ENCODE peak calls at places on chromosomes 3 and 15, in five cellular contexts. One of them, this sample, is unnamed.

GRCh38 chr15:69377137-69377536 is 37.0 kb upstream of the KIF23 start:
- DNase-seq in neural crest cell: no peak
- DNase-seq in cardiac fibroblast: no peak
- DNase-seq in GM13977: no peak
- DNase-seq in bronchial epithelial cell: no peak
- DNase-seq in this sample: no peak

GRCh38 chr3:65837604-65838003 is 201.1 kb downstream of the MAGI1 start:
- DNase-seq in neural crest cell: no peak
- DNase-seq in cardiac fibroblast: no peak
- DNase-seq in GM13977: no peak
- DNase-seq in bronchial epithelial cell: no peak
- DNase-seq in this sample: no peak

GRCh38 chr3:45921158-45922038 is 21.9 kb upstream of the CXCR6 start:
- DNase-seq in neural crest cell: no peak
- DNase-seq in cardiac fibroblast: no peak
- DNase-seq in GM13977: no peak
- DNase-seq in bronchial epithelial cell: no peak
- DNase-seq in this sample: no peak

GRCh38 chr15:76393614-76394013 is 57.0 kb downstream of the ISL2 start:
- DNase-seq in neural crest cell: no peak
- DNase-seq in cardiac fibroblast: peak; percentile 6
- DNase-seq in GM13977: no peak
- DNase-seq in bronchial epithelial cell: peak; percentile 14
- DNase-seq in this sample: no peak

GRCh38 chr3:148372476-148372875 is 325.2 kb upstream of the AGTR1 start:
- DNase-seq in neural crest cell: no peak
- DNase-seq in cardiac fibroblast: no peak
- DNase-seq in GM13977: no peak
- DNase-seq in bronchial epithelial cell: peak; percentile 42
- DNase-seq in this sample: no peak

GRCh38 chr3:75342425-75342824 is 321.7 kb upstream of the FRG2C start:
- DNase-seq in neural crest cell: no peak
- DNase-seq in cardiac fibroblast: no peak
- DNase-seq in GM13977: no peak
- DNase-seq in bronchial epithelial cell: no peak
- DNase-seq in this sample: no peak

GRCh38 chr3:161171639-161172552 is 49.2 kb upstream of the NMD3 start:
- DNase-seq in neural crest cell: no peak
- DNase-seq in cardiac fibroblast: peak; percentile 47
- DNase-seq in GM13977: no peak
- DNase-seq in bronchial epithelial cell: peak; percentile 20
- DNase-seq in this sample: no peak

GRCh38 chr3:120604784-120605183 is 8.6 kb downstream of the NDUFB4 start:
- DNase-seq in neural crest cell: no peak
- DNase-seq in cardiac fibroblast: no peak
- DNase-seq in GM13977: no peak
- DNase-seq in bronchial epithelial cell: no peak
- DNase-seq in this sample: no peak

GRCh38 chr15:78247895-78248294 is 13.5 kb upstream of the ACSBG1 start:
- DNase-seq in neural crest cell: no peak
- DNase-seq in cardiac fibroblast: no peak
- DNase-seq in GM13977: no peak
- DNase-seq in bronchial epithelial cell: no peak
- DNase-seq in this sample: no peak

GRCh38 chr15:77659350-77660321 is 26.9 kb upstream of the LINGO1 start:
- DNase-seq in neural crest cell: peak; percentile 56
- DNase-seq in cardiac fibroblast: peak; percentile 63
- DNase-seq in GM13977: peak; percentile 79
- DNase-seq in bronchial epithelial cell: peak; percentile 28
- DNase-seq in this sample: peak; percentile 76

GRCh38 chr3:24401090-24401810 is 93.4 kb downstream of the THRB start:
- DNase-seq in neural crest cell: no peak
- DNase-seq in cardiac fibroblast: peak; percentile 34
- DNase-seq in GM13977: no peak
- DNase-seq in bronchial epithelial cell: no peak
- DNase-seq in this sample: no peak

GRCh38 chr3:189641776-189642175 is 10.6 kb downstream of the TP63 start:
- DNase-seq in neural crest cell: no peak
- DNase-seq in cardiac fibroblast: no peak
- DNase-seq in GM13977: no peak
- DNase-seq in bronchial epithelial cell: peak; percentile 87
- DNase-seq in this sample: no peak

GRCh38 chr3:81929697-81930096 is 168.3 kb upstream of the GBE1 start:
- DNase-seq in neural crest cell: no peak
- DNase-seq in cardiac fibroblast: no peak
- DNase-seq in GM13977: no peak
- DNase-seq in bronchial epithelial cell: no peak
- DNase-seq in this sample: no peak

GRCh38 chr15:39787479-39787878 is 4.8 kb upstream of the FSIP1 start:
- DNase-seq in neural crest cell: no peak
- DNase-seq in cardiac fibroblast: peak; percentile 51
- DNase-seq in GM13977: no peak
- DNase-seq in bronchial epithelial cell: no peak
- DNase-seq in this sample: no peak

GRCh38 chr3:124768812-124769211 is 38.6 kb downstream of the UMPS start:
- DNase-seq in neural crest cell: no peak
- DNase-seq in cardiac fibroblast: no peak
- DNase-seq in GM13977: peak; percentile 73
- DNase-seq in bronchial epithelial cell: peak; percentile 22
- DNase-seq in this sample: peak; percentile 20
- TF ChIP-seq CTCF in neural crest cell: no peak
- TF ChIP-seq CTCF in cardiac fibroblast: peak; percentile 28
- TF ChIP-seq CTCF in GM13977: peak; percentile 66
- TF ChIP-seq CTCF in bronchial epithelial cell: peak; percentile 48
- TF ChIP-seq CTCF in this sample: no peak

DNA sequence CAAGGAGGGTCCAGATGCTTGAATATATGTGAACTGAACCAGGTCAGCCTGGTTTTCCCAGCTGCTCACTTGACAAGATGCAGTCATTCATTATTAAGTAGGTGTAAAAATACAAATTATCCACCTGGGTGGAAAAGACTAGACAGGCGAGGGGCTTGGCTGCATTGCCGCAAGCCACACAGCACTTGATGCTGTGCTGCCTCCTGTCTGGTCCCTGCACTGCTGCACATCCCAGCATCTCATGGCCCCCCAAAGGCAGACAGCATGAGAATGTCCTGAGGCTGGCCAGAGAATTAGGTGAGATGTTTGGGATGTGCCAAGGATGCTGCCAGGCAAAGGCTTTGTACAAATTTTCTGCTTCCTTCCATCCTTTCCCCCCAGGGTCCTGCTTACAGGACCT is 115.0 kb downstream of the NTRK3 start:
- DNase-seq in neural crest cell: no peak
- DNase-seq in cardiac fibroblast: no peak
- DNase-seq in GM13977: no peak
- DNase-seq in bronchial epithelial cell: no peak
- DNase-seq in this sample: peak; percentile 10
- TF ChIP-seq CTCF in neural crest cell: no peak
- TF ChIP-seq CTCF in cardiac fibroblast: no peak
- TF ChIP-seq CTCF in GM13977: no peak
- TF ChIP-seq CTCF in bronchial epithelial cell: no peak
- TF ChIP-seq CTCF in this sample: no peak

GRCh38 chr3:138833908-138834358 is 795 bp downstream of the PIK3CB start:
- DNase-seq in neural crest cell: no peak
- DNase-seq in cardiac fibroblast: peak; percentile 25
- DNase-seq in GM13977: peak; percentile 45
- DNase-seq in bronchial epithelial cell: peak; percentile 29
- DNase-seq in this sample: peak; percentile 12
- TF ChIP-seq CTCF in neural crest cell: no peak
- TF ChIP-seq CTCF in cardiac fibroblast: no peak
- TF ChIP-seq CTCF in GM13977: no peak
- TF ChIP-seq CTCF in bronchial epithelial cell: no peak
- TF ChIP-seq CTCF in this sample: no peak

GRCh38 chr3:162780313-162780712 is 1283.7 kb downstream of the OTOL1 start:
- DNase-seq in neural crest cell: no peak
- DNase-seq in cardiac fibroblast: no peak
- DNase-seq in GM13977: no peak
- DNase-seq in bronchial epithelial cell: no peak
- DNase-seq in this sample: no peak
- TF ChIP-seq CTCF in neural crest cell: no peak
- TF ChIP-seq CTCF in cardiac fibroblast: no peak
- TF ChIP-seq CTCF in GM13977: no peak
- TF ChIP-seq CTCF in bronchial epithelial cell: no peak
- TF ChIP-seq CTCF in this sample: no peak

DNA sequence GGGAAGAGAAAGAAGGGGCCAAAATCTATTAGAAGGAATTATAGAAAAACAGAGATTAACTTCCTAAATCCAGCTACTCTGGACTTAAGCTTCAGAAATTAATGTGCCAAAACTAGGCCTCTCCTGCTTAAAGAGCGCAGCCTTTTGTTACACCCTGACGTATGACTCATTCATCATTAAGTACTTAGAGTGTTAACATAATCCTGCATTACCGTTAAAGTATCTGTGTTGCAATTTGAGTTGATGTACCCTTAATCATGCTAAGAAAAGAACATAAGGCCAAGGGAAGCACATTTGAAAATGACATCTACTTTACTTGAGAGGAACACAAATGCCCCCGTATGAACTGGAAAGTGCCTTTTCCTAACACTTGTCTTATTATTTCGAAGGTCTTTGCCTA is 7.9 kb downstream of the HTR3D start:
- DNase-seq in neural crest cell: no peak
- DNase-seq in cardiac fibroblast: no peak
- DNase-seq in GM13977: no peak
- DNase-seq in bronchial epithelial cell: peak; percentile 92
- DNase-seq in this sample: no peak
- TF ChIP-seq CTCF in neural crest cell: no peak
- TF ChIP-seq CTCF in cardiac fibroblast: no peak
- TF ChIP-seq CTCF in GM13977: no peak
- TF ChIP-seq CTCF in bronchial epithelial cell: no peak
- TF ChIP-seq CTCF in this sample: no peak

GRCh38 chr3:153901152-153901551 is 220.0 kb upstream of the ARHGEF26 start:
- DNase-seq in neural crest cell: no peak
- DNase-seq in cardiac fibroblast: peak; percentile 9
- DNase-seq in GM13977: no peak
- DNase-seq in bronchial epithelial cell: no peak
- DNase-seq in this sample: no peak
- TF ChIP-seq CTCF in neural crest cell: no peak
- TF ChIP-seq CTCF in cardiac fibroblast: no peak
- TF ChIP-seq CTCF in GM13977: no peak
- TF ChIP-seq CTCF in bronchial epithelial cell: no peak
- TF ChIP-seq CTCF in this sample: no peak

GRCh38 chr3:170431054-170431453 is 12.4 kb downstream of the CLDN11 start:
- DNase-seq in neural crest cell: no peak
- DNase-seq in cardiac fibroblast: no peak
- DNase-seq in GM13977: no peak
- DNase-seq in bronchial epithelial cell: no peak
- DNase-seq in this sample: no peak
- TF ChIP-seq CTCF in neural crest cell: peak; percentile 46
- TF ChIP-seq CTCF in cardiac fibroblast: peak; percentile 21
- TF ChIP-seq CTCF in GM13977: no peak
- TF ChIP-seq CTCF in bronchial epithelial cell: no peak
- TF ChIP-seq CTCF in this sample: peak; percentile 11

GRCh38 chr3:174440741-174441587 is 418.2 kb upstream of the NAALADL2 start:
- DNase-seq in neural crest cell: peak; percentile 74
- DNase-seq in cardiac fibroblast: peak; percentile 94
- DNase-seq in GM13977: peak; percentile 66
- DNase-seq in bronchial epithelial cell: peak; percentile 79
- DNase-seq in this sample: peak; percentile 88
- TF ChIP-seq CTCF in neural crest cell: peak; percentile 38
- TF ChIP-seq CTCF in cardiac fibroblast: no peak
- TF ChIP-seq CTCF in GM13977: peak; percentile 21
- TF ChIP-seq CTCF in bronchial epithelial cell: no peak
- TF ChIP-seq CTCF in this sample: no peak

GRCh38 chr15:60766391-60767128 is 287.6 kb upstream of the ICE2 start:
- DNase-seq in neural crest cell: no peak
- DNase-seq in cardiac fibroblast: no peak
- DNase-seq in GM13977: no peak
- DNase-seq in bronchial epithelial cell: no peak
- DNase-seq in this sample: no peak
- TF ChIP-seq CTCF in neural crest cell: no peak
- TF ChIP-seq CTCF in cardiac fibroblast: no peak
- TF ChIP-seq CTCF in GM13977: no peak
- TF ChIP-seq CTCF in bronchial epithelial cell: no peak
- TF ChIP-seq CTCF in this sample: no peak

This sample was measured in nephron progenitor cell.